ENCODE peak calls at places on chromosomes 11 and 22, in six cellular contexts. One of them, this sample, is unnamed.

GRCh38 chr22:37357471-37357870 is 69.8 kb downstream of the ELFN2 start:
- DNase-seq in Jurkat, Clone E6-1: no peak
- DNase-seq in stomach: no peak
- DNase-seq in AG04450: no peak
- DNase-seq in cardiac fibroblast: no peak
- DNase-seq in upper lobe of right lung: no peak
- DNase-seq in this sample: no peak

GRCh38 chr11:90288207-90288821 is 65.5 kb upstream of the CHORDC1 start:
- DNase-seq in Jurkat, Clone E6-1: peak; percentile 32
- DNase-seq in stomach: no peak
- DNase-seq in AG04450: no peak
- DNase-seq in cardiac fibroblast: peak; percentile 16
- DNase-seq in upper lobe of right lung: no peak
- DNase-seq in this sample: no peak

GRCh38 chr11:111846640-111847039 is 24.7 kb downstream of the ALG9 start:
- DNase-seq in Jurkat, Clone E6-1: no peak
- DNase-seq in stomach: no peak
- DNase-seq in AG04450: peak; percentile 63
- DNase-seq in cardiac fibroblast: peak; percentile 74
- DNase-seq in upper lobe of right lung: no peak
- DNase-seq in this sample: no peak

GRCh38 chr11:87299041-87299481 is 261.3 kb downstream of the TMEM135 start:
- DNase-seq in Jurkat, Clone E6-1: peak; percentile 19
- DNase-seq in stomach: no peak
- DNase-seq in AG04450: no peak
- DNase-seq in cardiac fibroblast: no peak
- DNase-seq in upper lobe of right lung: no peak
- DNase-seq in this sample: peak; percentile 49

GRCh38 chr22:49372111-49372529 is 455.6 kb downstream of the BRD1 start:
- DNase-seq in Jurkat, Clone E6-1: no peak
- DNase-seq in stomach: peak; percentile 17
- DNase-seq in AG04450: no peak
- DNase-seq in cardiac fibroblast: no peak
- DNase-seq in upper lobe of right lung: peak; percentile 48
- DNase-seq in this sample: no peak

GRCh38 chr11:121467965-121468364 is 15.2 kb upstream of the SORL1-AS1 start:
- DNase-seq in Jurkat, Clone E6-1: peak; percentile 67
- DNase-seq in stomach: no peak
- DNase-seq in AG04450: no peak
- DNase-seq in cardiac fibroblast: no peak
- DNase-seq in upper lobe of right lung: no peak
- DNase-seq in this sample: peak; percentile 22

GRCh38 chr11:61602775-61603569 is 22.1 kb upstream of the SYT7 start:
- DNase-seq in Jurkat, Clone E6-1: no peak
- DNase-seq in stomach: peak; percentile 50
- DNase-seq in AG04450: peak; percentile 90
- DNase-seq in cardiac fibroblast: peak; percentile 93
- DNase-seq in upper lobe of right lung: peak; percentile 71
- DNase-seq in this sample: peak; percentile 68

GRCh38 chr11:22340803-22341581 is 2.8 kb downstream of the SLC17A6 start:
- DNase-seq in Jurkat, Clone E6-1: no peak
- DNase-seq in stomach: no peak
- DNase-seq in AG04450: no peak
- DNase-seq in cardiac fibroblast: no peak
- DNase-seq in upper lobe of right lung: peak; percentile 46
- DNase-seq in this sample: no peak

GRCh38 chr22:50326959-50327710 is at the start of gene DENND6B:
- DNase-seq in Jurkat, Clone E6-1: no peak
- DNase-seq in stomach: peak; percentile 87
- DNase-seq in AG04450: peak; percentile 33
- DNase-seq in cardiac fibroblast: peak; percentile 85
- DNase-seq in upper lobe of right lung: peak; percentile 92
- DNase-seq in this sample: peak; percentile 75

GRCh38 chr11:116580828-116581227 is 192.0 kb downstream of the BUD13 start:
- DNase-seq in Jurkat, Clone E6-1: no peak
- DNase-seq in stomach: no peak
- DNase-seq in AG04450: no peak
- DNase-seq in cardiac fibroblast: no peak
- DNase-seq in upper lobe of right lung: no peak
- DNase-seq in this sample: no peak

GRCh38 chr11:116579857-116580727 is 192.7 kb downstream of the BUD13 start:
- DNase-seq in Jurkat, Clone E6-1: no peak
- DNase-seq in stomach: no peak
- DNase-seq in AG04450: no peak
- DNase-seq in cardiac fibroblast: no peak
- DNase-seq in upper lobe of right lung: no peak
- DNase-seq in this sample: peak; percentile 17

GRCh38 chr11:116582621-116583020 is 190.2 kb downstream of the BUD13 start:
- DNase-seq in Jurkat, Clone E6-1: no peak
- DNase-seq in stomach: no peak
- DNase-seq in AG04450: no peak
- DNase-seq in cardiac fibroblast: no peak
- DNase-seq in upper lobe of right lung: no peak
- DNase-seq in this sample: no peak

GRCh38 chr11:116578971-116579687 is 193.7 kb downstream of the BUD13 start:
- DNase-seq in Jurkat, Clone E6-1: no peak
- DNase-seq in stomach: no peak
- DNase-seq in AG04450: no peak
- DNase-seq in cardiac fibroblast: no peak
- DNase-seq in upper lobe of right lung: no peak
- DNase-seq in this sample: no peak

DNA sequence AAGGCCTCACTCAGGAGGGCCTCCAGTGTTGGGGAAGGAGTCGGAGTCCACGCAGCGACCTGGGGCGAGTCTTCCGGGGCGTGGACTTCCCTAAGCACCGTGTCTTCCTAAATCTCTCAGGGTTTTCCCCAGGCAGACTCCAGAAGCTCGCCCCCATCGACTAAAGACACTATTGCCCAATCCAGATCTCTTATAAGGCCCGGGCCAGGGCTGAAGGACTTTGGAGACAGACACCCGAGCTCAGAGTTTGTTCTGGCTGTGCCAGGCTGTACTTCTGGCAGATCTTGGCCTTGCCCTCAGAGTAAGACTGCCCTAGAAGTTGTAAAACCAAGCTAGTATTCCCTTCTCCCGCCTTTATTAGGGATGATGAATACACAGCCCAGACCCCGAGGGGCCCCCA is 191.4 kb downstream of the BUD13 start:
- DNase-seq in Jurkat, Clone E6-1: no peak
- DNase-seq in stomach: no peak
- DNase-seq in AG04450: no peak
- DNase-seq in cardiac fibroblast: no peak
- DNase-seq in upper lobe of right lung: no peak
- DNase-seq in this sample: no peak
- H3K4me3 ChIP-seq in Jurkat, Clone E6-1: no peak overlapping the region
- H3K4me3 ChIP-seq in stomach: no peak overlapping the region
- H3K4me3 ChIP-seq in AG04450: no peak overlapping the region
- H3K4me3 ChIP-seq in cardiac fibroblast: no peak overlapping the region
- H3K4me3 ChIP-seq in upper lobe of right lung: no peak overlapping the region
- H3K4me3 ChIP-seq in this sample: no peak overlapping the region

DNA sequence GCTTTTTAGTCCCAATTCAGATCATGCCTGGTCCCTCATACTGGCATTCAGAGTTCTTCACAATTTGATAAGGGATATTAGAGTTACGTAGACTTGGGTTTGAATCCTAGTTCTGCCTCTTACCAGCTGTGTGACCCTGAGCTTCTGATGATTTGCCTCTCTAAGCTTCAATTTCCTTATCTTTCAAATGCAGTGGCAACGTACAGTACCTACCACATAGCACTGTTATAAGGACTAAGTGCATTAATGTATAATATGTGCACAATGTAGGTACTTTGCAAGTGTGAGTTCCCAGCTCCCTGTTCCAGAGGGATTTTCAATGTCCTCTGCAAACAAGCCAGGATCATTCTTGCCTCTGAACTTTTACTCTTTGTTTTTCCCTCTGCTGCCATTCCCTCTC is 7.3 kb downstream of the RHOG start:
- DNase-seq in Jurkat, Clone E6-1: no peak
- DNase-seq in stomach: no peak
- DNase-seq in AG04450: no peak
- DNase-seq in cardiac fibroblast: no peak
- DNase-seq in upper lobe of right lung: no peak
- DNase-seq in this sample: no peak
- H3K4me3 ChIP-seq in Jurkat, Clone E6-1: no peak overlapping the region
- H3K4me3 ChIP-seq in stomach: no peak overlapping the region
- H3K4me3 ChIP-seq in AG04450: no peak overlapping the region
- H3K4me3 ChIP-seq in cardiac fibroblast: no peak overlapping the region
- H3K4me3 ChIP-seq in upper lobe of right lung: no peak overlapping the region
- H3K4me3 ChIP-seq in this sample: no peak overlapping the region

GRCh38 chr11:70063555-70063954 is 14.6 kb upstream of the ANO1 start:
- DNase-seq in Jurkat, Clone E6-1: no peak
- DNase-seq in stomach: no peak
- DNase-seq in AG04450: no peak
- DNase-seq in cardiac fibroblast: no peak
- DNase-seq in upper lobe of right lung: no peak
- DNase-seq in this sample: no peak
- H3K4me3 ChIP-seq in Jurkat, Clone E6-1: no peak overlapping the region
- H3K4me3 ChIP-seq in stomach: no peak overlapping the region
- H3K4me3 ChIP-seq in AG04450: no peak overlapping the region
- H3K4me3 ChIP-seq in cardiac fibroblast: no peak overlapping the region
- H3K4me3 ChIP-seq in upper lobe of right lung: no peak overlapping the region
- H3K4me3 ChIP-seq in this sample: no peak overlapping the region

DNA sequence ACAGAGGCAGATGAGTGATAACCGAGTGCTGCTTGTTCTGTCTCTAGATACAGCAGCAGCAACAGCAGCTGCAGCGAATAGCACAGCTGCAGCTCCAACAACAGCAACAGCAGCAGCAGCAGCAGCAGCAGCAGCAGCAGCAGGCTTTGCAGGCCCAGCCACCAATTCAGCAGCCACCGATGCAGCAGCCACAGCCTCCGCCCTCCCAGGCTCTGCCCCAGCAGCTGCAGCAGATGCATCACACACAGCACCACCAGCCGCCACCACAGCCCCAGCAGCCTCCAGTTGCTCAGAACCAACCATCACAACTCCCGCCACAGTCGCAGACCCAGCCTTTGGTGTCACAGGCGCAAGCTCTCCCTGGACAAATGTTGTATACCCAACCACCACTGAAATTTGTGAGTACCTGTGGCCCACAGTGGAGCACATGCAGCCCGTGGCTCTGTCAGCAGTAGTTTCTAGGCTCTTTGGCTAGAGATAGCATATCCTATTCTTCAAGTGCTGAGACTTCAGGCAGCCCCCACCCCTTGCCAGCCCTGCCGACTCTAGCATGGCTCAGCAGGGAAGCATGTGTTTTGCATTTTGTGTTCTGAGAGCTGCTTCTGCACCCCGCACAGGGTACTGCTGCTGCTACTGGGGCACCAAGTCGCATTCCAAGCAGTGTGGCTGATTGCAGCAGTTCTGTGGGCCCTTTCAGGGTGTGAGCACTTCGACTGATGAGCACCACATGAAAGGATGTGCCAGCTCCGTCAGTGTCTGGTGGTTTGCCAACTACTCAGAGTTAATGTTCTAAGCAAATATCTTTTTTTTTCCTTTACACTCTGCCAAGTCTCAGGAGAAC is 59.2 kb downstream of the MED15 start:
- DNase-seq in Jurkat, Clone E6-1: peak; percentile 93
- DNase-seq in stomach: peak; percentile 47
- DNase-seq in AG04450: no peak
- DNase-seq in cardiac fibroblast: peak; percentile 88
- DNase-seq in upper lobe of right lung: peak; percentile 63
- DNase-seq in this sample: no peak
- H3K4me3 ChIP-seq in Jurkat, Clone E6-1: no peak overlapping the region
- H3K4me3 ChIP-seq in stomach: no peak overlapping the region
- H3K4me3 ChIP-seq in AG04450: no peak overlapping the region
- H3K4me3 ChIP-seq in cardiac fibroblast: no peak overlapping the region
- H3K4me3 ChIP-seq in upper lobe of right lung: no peak overlapping the region
- H3K4me3 ChIP-seq in this sample: no peak overlapping the region

GRCh38 chr11:102317768-102318103 is 452 bp downstream of the BIRC3 start:
- DNase-seq in Jurkat, Clone E6-1: no peak
- DNase-seq in stomach: no peak
- DNase-seq in AG04450: no peak
- DNase-seq in cardiac fibroblast: no peak
- DNase-seq in upper lobe of right lung: no peak
- DNase-seq in this sample: no peak

GRCh38 chr11:102317099-102317767 is at the start of gene BIRC3:
- DNase-seq in Jurkat, Clone E6-1: peak; percentile 93
- DNase-seq in stomach: peak; percentile 90
- DNase-seq in AG04450: peak; percentile 80
- DNase-seq in cardiac fibroblast: peak; percentile 83
- DNase-seq in upper lobe of right lung: peak; percentile 90
- DNase-seq in this sample: peak; percentile 97

GRCh38 chr11:102318469-102318868 is 1.2 kb downstream of the BIRC3 start:
- DNase-seq in Jurkat, Clone E6-1: no peak
- DNase-seq in stomach: peak; percentile 42
- DNase-seq in AG04450: no peak
- DNase-seq in cardiac fibroblast: no peak
- DNase-seq in upper lobe of right lung: no peak
- DNase-seq in this sample: no peak

GRCh38 chr11:102314784-102315183 is 2.5 kb upstream of the BIRC3 start:
- DNase-seq in Jurkat, Clone E6-1: no peak
- DNase-seq in stomach: no peak
- DNase-seq in AG04450: no peak
- DNase-seq in cardiac fibroblast: no peak
- DNase-seq in upper lobe of right lung: no peak
- DNase-seq in this sample: no peak

GRCh38 chr11:102316505-102316904 is 779 bp upstream of the BIRC3 start:
- DNase-seq in Jurkat, Clone E6-1: no peak
- DNase-seq in stomach: no peak
- DNase-seq in AG04450: no peak
- DNase-seq in cardiac fibroblast: no peak
- DNase-seq in upper lobe of right lung: no peak
- DNase-seq in this sample: peak; percentile 44
- H3K4me3 ChIP-seq in Jurkat, Clone E6-1: peak overlapping the region; percentile 71
- H3K4me3 ChIP-seq in stomach: no peak overlapping the region
- H3K4me3 ChIP-seq in AG04450: no peak overlapping the region
- H3K4me3 ChIP-seq in cardiac fibroblast: no peak overlapping the region
- H3K4me3 ChIP-seq in upper lobe of right lung: peak overlapping the region; percentile 60
- H3K4me3 ChIP-seq in this sample: no peak overlapping the region

DNA sequence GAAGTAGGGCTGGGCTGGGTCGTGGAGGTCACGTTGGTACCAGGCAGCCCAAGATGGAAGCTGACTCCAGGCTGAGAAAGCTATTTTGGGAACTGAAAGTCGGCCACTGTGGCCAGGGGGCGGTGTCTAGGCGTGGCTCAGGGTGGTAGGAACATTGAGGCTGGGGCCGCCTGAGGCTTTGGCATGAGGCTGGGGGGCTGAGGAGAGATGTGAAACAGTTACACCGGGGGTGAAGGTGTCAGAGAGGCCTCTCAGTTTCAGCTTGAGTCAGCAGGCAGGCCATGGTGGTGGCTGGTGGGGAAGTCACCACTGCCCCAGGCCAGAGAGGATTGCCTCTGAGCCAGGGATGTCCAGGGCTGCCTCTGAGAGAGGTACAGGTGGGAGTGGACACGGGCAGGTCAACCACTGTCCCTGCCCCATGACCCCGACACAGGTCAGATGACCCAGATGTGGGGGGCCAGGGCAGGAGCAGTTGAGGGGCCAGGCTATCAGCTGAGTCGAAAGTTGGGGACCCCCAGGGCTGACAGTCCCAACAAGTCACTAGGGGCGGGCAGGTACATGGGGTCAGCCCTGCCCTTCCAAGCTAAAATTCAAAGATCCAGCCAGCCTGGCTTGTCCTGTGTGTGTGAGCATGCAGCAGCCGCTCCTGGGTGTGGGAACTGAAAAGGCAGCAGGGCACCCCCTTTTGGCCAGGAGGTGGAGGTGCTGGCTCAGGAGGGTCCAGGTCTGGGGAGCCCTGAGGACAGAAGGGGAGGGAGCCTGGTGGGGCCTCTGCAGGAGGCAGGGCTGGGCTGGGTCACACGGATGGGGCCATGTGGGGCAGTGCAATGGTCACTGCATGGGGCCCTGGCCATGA is 7.2 kb downstream of the KCNK7 start:
- DNase-seq in Jurkat, Clone E6-1: peak; percentile 40
- DNase-seq in stomach: peak; percentile 80
- DNase-seq in AG04450: no peak
- DNase-seq in cardiac fibroblast: peak; percentile 73
- DNase-seq in upper lobe of right lung: peak; percentile 79
- DNase-seq in this sample: peak; percentile 78
- H3K4me3 ChIP-seq in Jurkat, Clone E6-1: no peak overlapping the region
- H3K4me3 ChIP-seq in stomach: no peak overlapping the region
- H3K4me3 ChIP-seq in AG04450: no peak overlapping the region
- H3K4me3 ChIP-seq in cardiac fibroblast: no peak overlapping the region
- H3K4me3 ChIP-seq in upper lobe of right lung: no peak overlapping the region
- H3K4me3 ChIP-seq in this sample: no peak overlapping the region

GRCh38 chr11:62854013-62854824 is 14.8 kb upstream of the WDR74 start:
- DNase-seq in Jurkat, Clone E6-1: no peak
- DNase-seq in stomach: no peak
- DNase-seq in AG04450: no peak
- DNase-seq in cardiac fibroblast: no peak
- DNase-seq in upper lobe of right lung: no peak
- DNase-seq in this sample: no peak
- H3K4me3 ChIP-seq in Jurkat, Clone E6-1: peak overlapping the region; percentile 96
- H3K4me3 ChIP-seq in stomach: peak overlapping the region; percentile 99
- H3K4me3 ChIP-seq in AG04450: peak overlapping the region; percentile 96
- H3K4me3 ChIP-seq in cardiac fibroblast: peak overlapping the region; percentile 85
- H3K4me3 ChIP-seq in upper lobe of right lung: peak overlapping the region; percentile 87
- H3K4me3 ChIP-seq in this sample: peak overlapping the region; percentile 69

This sample was measured in small intestine.